ENCODE peak calls at places on chromosomes 16 and 17, in ten cellular contexts. One of them, this sample, is unnamed.

GRCh38 chr17:3985800-3986199 is 21.6 kb upstream of the ATP2A3 start:
- DNase-seq in fibroblast of lung: no peak
- DNase-seq in heart left ventricle: no peak
- DNase-seq in AG09319: no peak
- DNase-seq in fibroblast of pulmonary artery: no peak
- DNase-seq in occipital lobe: no peak
- DNase-seq in neural crest cell: no peak
- DNase-seq in ACHN: no peak
- DNase-seq in heart right ventricle: no peak
- DNase-seq in A172: no peak
- DNase-seq in this sample: no peak

GRCh38 chr17:75433223-75433622 is 23.2 kb upstream of the TMEM94 start:
- DNase-seq in heart right ventricle: no peak
- DNase-seq in AG09319: no peak
- DNase-seq in occipital lobe: no peak
- DNase-seq in A172: no peak
- DNase-seq in fibroblast of lung: no peak
- DNase-seq in ACHN: no peak
- DNase-seq in neural crest cell: no peak
- DNase-seq in fibroblast of pulmonary artery: no peak
- DNase-seq in heart left ventricle: no peak
- DNase-seq in this sample: no peak

GRCh38 chr17:7889166-7889584 is 586 bp downstream of the CHD3 start:
- DNase-seq in heart left ventricle: peak
- DNase-seq in neural crest cell: peak
- DNase-seq in heart right ventricle: peak
- DNase-seq in ACHN: peak
- DNase-seq in AG09319: peak
- DNase-seq in fibroblast of pulmonary artery: peak
- DNase-seq in fibroblast of lung: peak
- DNase-seq in occipital lobe: peak
- DNase-seq in A172: peak
- DNase-seq in this sample: peak

GRCh38 chr17:5000237-5000639 is 2.5 kb downstream of the KIF1C start:
- DNase-seq in neural crest cell: no peak
- DNase-seq in AG09319: no peak
- DNase-seq in occipital lobe: no peak
- DNase-seq in ACHN: no peak
- DNase-seq in fibroblast of lung: no peak
- DNase-seq in A172: no peak
- DNase-seq in heart right ventricle: peak
- DNase-seq in fibroblast of pulmonary artery: peak
- DNase-seq in heart left ventricle: peak
- DNase-seq in this sample: no peak

GRCh38 chr17:75814900-75815373 is 29.3 kb downstream of the UNC13D start:
- DNase-seq in heart right ventricle: no peak
- DNase-seq in occipital lobe: no peak
- DNase-seq in fibroblast of lung: peak
- DNase-seq in A172: peak
- DNase-seq in heart left ventricle: peak
- DNase-seq in fibroblast of pulmonary artery: peak
- DNase-seq in ACHN: peak
- DNase-seq in neural crest cell: no peak
- DNase-seq in AG09319: no peak
- DNase-seq in this sample: peak

GRCh38 chr16:68605746-68606145 is 39.4 kb upstream of the CDH3 start:
- DNase-seq in A172: peak
- DNase-seq in fibroblast of lung: peak
- DNase-seq in heart right ventricle: no peak
- DNase-seq in occipital lobe: no peak
- DNase-seq in fibroblast of pulmonary artery: no peak
- DNase-seq in heart left ventricle: no peak
- DNase-seq in AG09319: no peak
- DNase-seq in neural crest cell: no peak
- DNase-seq in ACHN: no peak
- DNase-seq in this sample: no peak

GRCh38 chr16:75239463-75240122 is 11.8 kb downstream of the BCAR1 start:
- DNase-seq in fibroblast of pulmonary artery: no peak
- DNase-seq in heart left ventricle: peak
- DNase-seq in heart right ventricle: no peak
- DNase-seq in A172: no peak
- DNase-seq in neural crest cell: no peak
- DNase-seq in fibroblast of lung: no peak
- DNase-seq in occipital lobe: no peak
- DNase-seq in AG09319: no peak
- DNase-seq in ACHN: no peak
- DNase-seq in this sample: no peak

GRCh38 chr17:74356640-74357465 is 4.8 kb downstream of the BTBD17 start:
- DNase-seq in heart right ventricle: no peak
- DNase-seq in neural crest cell: no peak
- DNase-seq in occipital lobe: no peak
- DNase-seq in fibroblast of lung: no peak
- DNase-seq in heart left ventricle: no peak
- DNase-seq in A172: no peak
- DNase-seq in ACHN: no peak
- DNase-seq in fibroblast of pulmonary artery: no peak
- DNase-seq in AG09319: no peak
- DNase-seq in this sample: no peak

GRCh38 chr16:49181812-49182211 is 99.8 kb downstream of the CBLN1 start:
- DNase-seq in occipital lobe: no peak
- DNase-seq in fibroblast of lung: no peak
- DNase-seq in AG09319: no peak
- DNase-seq in neural crest cell: no peak
- DNase-seq in A172: no peak
- DNase-seq in heart left ventricle: no peak
- DNase-seq in heart right ventricle: no peak
- DNase-seq in ACHN: no peak
- DNase-seq in fibroblast of pulmonary artery: no peak
- DNase-seq in this sample: no peak

GRCh38 chr16:85794696-85795095 is 4.6 kb downstream of the EMC8 start:
- DNase-seq in AG09319: no peak
- DNase-seq in heart left ventricle: no peak
- DNase-seq in A172: no peak
- DNase-seq in occipital lobe: no peak
- DNase-seq in ACHN: no peak
- DNase-seq in neural crest cell: no peak
- DNase-seq in heart right ventricle: no peak
- DNase-seq in fibroblast of lung: no peak
- DNase-seq in fibroblast of pulmonary artery: no peak
- DNase-seq in this sample: no peak

GRCh38 chr17:72422505-72423285 is 301.9 kb downstream of the SOX9 start:
- DNase-seq in heart left ventricle: no peak
- DNase-seq in heart right ventricle: peak
- DNase-seq in fibroblast of pulmonary artery: peak
- DNase-seq in A172: peak
- DNase-seq in occipital lobe: no peak
- DNase-seq in neural crest cell: no peak
- DNase-seq in AG09319: peak
- DNase-seq in fibroblast of lung: peak
- DNase-seq in ACHN: peak
- DNase-seq in this sample: peak

GRCh38 chr16:4487955-4488481 is 11.8 kb downstream of the HMOX2 start:
- DNase-seq in heart left ventricle: no peak
- DNase-seq in A172: peak
- DNase-seq in fibroblast of pulmonary artery: peak
- DNase-seq in ACHN: peak
- DNase-seq in heart right ventricle: no peak
- DNase-seq in AG09319: no peak
- DNase-seq in neural crest cell: no peak
- DNase-seq in occipital lobe: no peak
- DNase-seq in fibroblast of lung: peak
- DNase-seq in this sample: no peak

GRCh38 chr16:21566891-21567414 is 32.4 kb upstream of the METTL9 start:
- DNase-seq in ACHN: no peak
- DNase-seq in A172: no peak
- DNase-seq in fibroblast of pulmonary artery: no peak
- DNase-seq in neural crest cell: no peak
- DNase-seq in heart right ventricle: no peak
- DNase-seq in fibroblast of lung: no peak
- DNase-seq in heart left ventricle: no peak
- DNase-seq in occipital lobe: no peak
- DNase-seq in AG09319: no peak
- DNase-seq in this sample: no peak

GRCh38 chr16:11155284-11155806 is 100.7 kb downstream of the SOCS1 start:
- DNase-seq in fibroblast of pulmonary artery: peak
- DNase-seq in neural crest cell: no peak
- DNase-seq in heart right ventricle: no peak
- DNase-seq in heart left ventricle: no peak
- DNase-seq in AG09319: no peak
- DNase-seq in occipital lobe: no peak
- DNase-seq in ACHN: no peak
- DNase-seq in A172: peak
- DNase-seq in fibroblast of lung: peak
- DNase-seq in this sample: peak

GRCh38 chr17:37742114-37742761 is 2.6 kb downstream of the HNF1B start:
- DNase-seq in fibroblast of pulmonary artery: no peak
- DNase-seq in occipital lobe: no peak
- DNase-seq in heart right ventricle: no peak
- DNase-seq in A172: no peak
- DNase-seq in neural crest cell: no peak
- DNase-seq in fibroblast of lung: peak
- DNase-seq in ACHN: peak
- DNase-seq in AG09319: no peak
- DNase-seq in heart left ventricle: no peak
- DNase-seq in this sample: peak

GRCh38 chr17:45149669-45150603 is 1.7 kb downstream of the HEXIM1 start:
- DNase-seq in neural crest cell: no peak
- DNase-seq in fibroblast of pulmonary artery: peak
- DNase-seq in heart left ventricle: peak
- DNase-seq in heart right ventricle: peak
- DNase-seq in AG09319: no peak
- DNase-seq in A172: peak
- DNase-seq in ACHN: peak
- DNase-seq in fibroblast of lung: peak
- DNase-seq in occipital lobe: peak
- DNase-seq in this sample: peak

GRCh38 chr17:34656801-34657200 is 77.4 kb downstream of the TMEM132E start:
- DNase-seq in ACHN: no peak
- DNase-seq in heart right ventricle: no peak
- DNase-seq in fibroblast of lung: no peak
- DNase-seq in neural crest cell: no peak
- DNase-seq in heart left ventricle: no peak
- DNase-seq in AG09319: no peak
- DNase-seq in A172: no peak
- DNase-seq in occipital lobe: no peak
- DNase-seq in fibroblast of pulmonary artery: no peak
- DNase-seq in this sample: no peak

GRCh38 chr16:4958510-4959111 is 481 bp downstream of the SEC14L5 start:
- DNase-seq in fibroblast of lung: no peak
- DNase-seq in ACHN: no peak
- DNase-seq in occipital lobe: no peak
- DNase-seq in heart left ventricle: no peak
- DNase-seq in heart right ventricle: no peak
- DNase-seq in neural crest cell: no peak
- DNase-seq in fibroblast of pulmonary artery: no peak
- DNase-seq in AG09319: no peak
- DNase-seq in A172: no peak
- DNase-seq in this sample: no peak

GRCh38 chr16:30896203-30896889 is at the start of gene CTF1:
- DNase-seq in AG09319: peak
- DNase-seq in ACHN: peak
- DNase-seq in A172: peak
- DNase-seq in heart right ventricle: peak
- DNase-seq in neural crest cell: peak
- DNase-seq in fibroblast of pulmonary artery: peak
- DNase-seq in heart left ventricle: peak
- DNase-seq in fibroblast of lung: peak
- DNase-seq in occipital lobe: peak
- DNase-seq in this sample: peak

GRCh38 chr17:78812849-78813248 is 27.8 kb downstream of the USP36 start:
- DNase-seq in fibroblast of lung: no peak
- DNase-seq in fibroblast of pulmonary artery: no peak
- DNase-seq in ACHN: no peak
- DNase-seq in occipital lobe: no peak
- DNase-seq in AG09319: no peak
- DNase-seq in heart right ventricle: peak
- DNase-seq in neural crest cell: no peak
- DNase-seq in heart left ventricle: no peak
- DNase-seq in A172: no peak
- DNase-seq in this sample: no peak